ENCODE peak calls at places on chromosomes 4 and X, in four cellular contexts. T is prostate gland; M is effector memory CD4-positive, alpha-beta T cell; V is cardiac muscle cell. J is an unnamed sample. For H3K4me1, the result is how much of the 10 kb centered on the place peaks cover.

GRCh38 chrX:103831342-103831802 is 685 bp downstream of the RAB9B start:
- DNase-seq in T (no peak), M (no peak), V (peak), J (no peak)

GRCh38 chr4:183153190-183153916 is 54.3 kb downstream of the WWC2 start:
- DNase-seq in T (no peak), V (no peak), M (no peak), J (no peak)

GRCh38 chrX:115147220-115147619 is 42.0 kb upstream of the RBMXL3 start:
- DNase-seq in V (no peak), T (no peak), M (no peak), J (no peak)

GRCh38 chr4:128525387-128525786 is 237.8 kb upstream of the PGRMC2 start:
- DNase-seq in M (no peak), V (no peak), T (no peak), J (no peak)

GRCh38 chrX:3415011-3415410 is 68.6 kb upstream of the MXRA5 start:
- DNase-seq in M (no peak), T (no peak), V (no peak), J (no peak)

GRCh38 chr4:156638925-156639605 is 332.5 kb downstream of the PDGFC start:
- DNase-seq in T (no peak), M (no peak), V (no peak), J (no peak)

GRCh38 chrX:104270916-104271512 is 16.3 kb upstream of the ESX1 start:
- DNase-seq in V (peak), M (no peak), T (peak), J (peak)

GRCh38 chr4:84493092-84493850 is 5.8 kb downstream of the NKX6-1 start:
- DNase-seq in V (peak), M (no peak), T (no peak), J (no peak)

GRCh38 chr4:154208424-154208823 is 283.2 kb downstream of the DCHS2 start:
- DNase-seq in V (no peak), T (no peak), M (no peak), J (no peak)

GRCh38 chr4:1759170-1759817 is 33.8 kb upstream of the FGFR3 start:
- DNase-seq in T (no peak), V (no peak), M (no peak), J (no peak)

GRCh38 chr4:91243132-91243531 is 1060.6 kb upstream of the GRID2 start:
- DNase-seq in M (no peak), V (no peak), T (no peak), J (no peak)

GRCh38 chr4:137531951-137532868 is at the start of gene PCDH18:
- DNase-seq in T (peak), M (no peak), V (peak), J (peak)
- H3K4me1 ChIP-seq in T (under half), M (under half), V (under half), J (under half)

GRCh38 chrX:48961585-48962091 is 4.2 kb upstream of the OTUD5 start:
- DNase-seq in T (no peak), M (no peak), V (peak), J (no peak)
- H3K4me1 ChIP-seq in T (under half), M (under half), V (under half), J (under half)

GRCh38 chr4:55612341-55612740 is 20.3 kb upstream of the PDCL2 start:
- DNase-seq in M (no peak), T (no peak), V (no peak), J (no peak)

GRCh38 chr4:55611358-55612059 is 19.5 kb upstream of the PDCL2 start:
- DNase-seq in V (no peak), T (no peak), M (no peak), J (no peak)

GRCh38 chr4:55613621-55614020 is 21.6 kb upstream of the PDCL2 start:
- DNase-seq in T (no peak), V (no peak), M (no peak), J (no peak)

GRCh38 chr4:55608591-55608990 is 16.5 kb upstream of the PDCL2 start:
- DNase-seq in T (no peak), M (no peak), V (no peak), J (no peak)

DNA sequence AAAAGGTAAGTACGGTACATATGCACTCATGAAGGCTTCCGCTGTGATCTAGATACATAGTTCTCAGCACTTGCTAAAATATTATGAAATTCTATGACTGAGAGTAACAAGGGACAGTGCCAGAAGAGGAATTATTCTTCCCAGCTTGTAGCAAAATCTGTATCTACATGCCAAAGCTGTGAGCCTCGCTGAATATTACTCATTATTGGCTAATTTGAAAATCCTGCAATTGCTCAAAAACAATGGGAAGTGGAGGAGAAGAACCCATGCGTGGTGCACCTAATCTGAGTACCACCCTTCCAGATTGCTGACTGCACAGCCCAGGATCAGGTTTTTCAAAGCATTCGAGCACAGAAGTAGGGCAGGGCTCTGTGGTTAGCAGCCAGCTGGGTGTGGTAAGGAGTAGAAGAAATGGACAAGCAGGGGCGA is 17.4 kb upstream of the PDCL2 start:
- DNase-seq in M (no peak), T (no peak), V (no peak), J (no peak)
- H3K4me1 ChIP-seq in M (under half), T (under half), V (under half), J (under half)

DNA sequence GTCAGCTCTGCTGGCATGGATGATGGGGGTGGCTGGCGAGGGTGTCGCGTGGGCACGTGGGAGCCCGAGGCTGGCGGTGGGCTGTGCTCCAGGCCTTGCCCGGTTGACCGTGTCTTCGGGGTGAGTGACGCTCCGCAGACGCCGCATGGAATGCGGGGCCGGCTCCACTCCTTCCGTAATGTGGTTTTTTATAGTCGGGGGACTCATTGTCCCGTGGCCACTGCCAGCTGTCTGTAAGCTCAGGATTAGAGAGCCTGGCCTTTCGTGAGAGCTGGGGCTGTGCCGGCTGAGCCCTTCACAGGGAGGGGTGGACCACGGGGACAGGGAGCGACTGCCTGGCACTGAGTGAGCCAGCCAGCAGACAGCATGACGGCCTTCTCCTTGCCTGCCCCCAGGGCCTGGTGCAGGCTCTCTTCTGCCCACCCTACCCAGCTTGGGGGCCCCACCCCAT is 20.4 kb downstream of the DOK7 start:
- DNase-seq in V (peak), T (no peak), M (no peak), J (peak)
- H3K4me1 ChIP-seq in V (under half), T (under half), M (under half), J (under half)

GRCh38 chr4:176788971-176789370 is 3.8 kb downstream of the VEGFC start:
- DNase-seq in T (no peak), V (no peak), M (no peak), J (no peak)
- H3K4me1 ChIP-seq in T (under half), V (under half), M (under half), J (under half)

GRCh38 chr4:52998413-52998812 is 136.3 kb downstream of the RASL11B start:
- DNase-seq in M (no peak), V (no peak), T (no peak), J (no peak)
- H3K4me1 ChIP-seq in M (under half), V (under half), T (under half), J (under half)

GRCh38 chr4:8273450-8273849 is 3.9 kb downstream of the HTRA3 start:
- DNase-seq in V (no peak), T (no peak), M (no peak), J (no peak)

GRCh38 chr4:8270418-8270771 is 841 bp downstream of the HTRA3 start:
- DNase-seq in M (no peak), T (no peak), V (no peak), J (no peak)

GRCh38 chr4:8270912-8271815 is 1.6 kb downstream of the HTRA3 start:
- DNase-seq in T (no peak), M (no peak), V (no peak), J (no peak)

GRCh38 chr4:8272472-8273428 is 3.2 kb downstream of the HTRA3 start:
- DNase-seq in T (no peak), V (no peak), M (no peak), J (no peak)

GRCh38 chr4:8271821-8272220 is 2.3 kb downstream of the HTRA3 start:
- DNase-seq in T (no peak), M (no peak), V (no peak), J (no peak)
- H3K4me1 ChIP-seq in T (under half), M (under half), V (under half), J (under half)

GRCh38 chrX:65690057-65690855 is 22.8 kb downstream of the MSN start:
- DNase-seq in T (no peak), V (no peak), M (no peak), J (peak)

GRCh38 chrX:65696613-65697012 is 29.2 kb downstream of the MSN start:
- DNase-seq in M (no peak), T (no peak), V (no peak), J (no peak)

GRCh38 chrX:65697173-65697572 is 29.7 kb downstream of the MSN start:
- DNase-seq in T (no peak), M (no peak), V (no peak), J (no peak)

GRCh38 chrX:65697915-65698796 is 30.7 kb downstream of the MSN start:
- DNase-seq in V (no peak), T (no peak), M (peak), J (no peak)

GRCh38 chrX:65695849-65696248 is 28.4 kb downstream of the MSN start:
- DNase-seq in T (no peak), M (no peak), V (no peak), J (no peak)
- H3K4me1 ChIP-seq in T (under half), M (half or more), V (under half), J (under half)

GRCh38 chr4:177479063-177479462 is 36.8 kb upstream of the AGA start:
- DNase-seq in T (no peak), V (no peak), M (no peak), J (no peak)
- H3K4me1 ChIP-seq in T (under half), V (under half), M (under half), J (under half)

J was measured in ascending aorta.